ENCODE peak calls at places on chromosomes 11 and 22, in four cellular contexts. C is H1, F is HepG2, K is K562. L is an unnamed sample.

GRCh38 chr11:36702330-36703054 is 104.5 kb upstream of the RAG2 start:
- DNase-seq in F (peak; percentile 63), C (no peak), K (peak; percentile 44), L (peak; percentile 24)

GRCh38 chr11:90204832-90205646 is 17.8 kb downstream of the CHORDC1 start:
- DNase-seq in F (peak; percentile 66), K (peak; percentile 35), C (no peak), L (no peak)

GRCh38 chr22:20219667-20220628 is 48.2 kb downstream of the RTN4R start:
- DNase-seq in C (no peak), K (peak; percentile 98), F (no peak), L (no peak)

GRCh38 chr11:112266410-112266778 is 5.7 kb upstream of the PLET1 start:
- DNase-seq in C (no peak), K (no peak), F (no peak), L (no peak)

GRCh38 chr22:35835267-35835997 is 117.8 kb downstream of the APOL5 start:
- DNase-seq in F (no peak), C (no peak), K (no peak), L (no peak)

GRCh38 chr11:11065396-11065795 is 207.5 kb upstream of the ZBED5 start:
- DNase-seq in K (no peak), C (no peak), F (no peak), L (no peak)

GRCh38 chr22:30894371-30894740 is 74.2 kb downstream of the MORC2 start:
- DNase-seq in F (no peak), C (peak; percentile 43), K (no peak), L (no peak)

GRCh38 chr11:129699711-129700304 is 115.8 kb upstream of the TMEM45B start:
- DNase-seq in F (no peak), K (peak; percentile 2), C (no peak), L (no peak)

GRCh38 chr11:78883506-78883905 is 308.8 kb upstream of the NARS2 start:
- DNase-seq in F (no peak), K (no peak), C (no peak), L (no peak)

GRCh38 chr11:65314501-65315203 is at the start of gene CDC42EP2:
- DNase-seq in K (peak; percentile 99), C (peak; percentile 87), F (peak; percentile 74), L (peak; percentile 91)
- TF ChIP-seq POLR2A in K (peak; percentile 79), C (peak; percentile 55), F (peak; percentile 95), L (no peak)

GRCh38 chr11:68330700-68331337 is 18.4 kb downstream of the LRP5 start:
- DNase-seq in K (no peak), F (no peak), C (no peak), L (no peak)

GRCh38 chr11:68331338-68331947 is 19.1 kb downstream of the LRP5 start:
- DNase-seq in C (no peak), K (no peak), F (peak; percentile 88), L (no peak)

GRCh38 chr11:68328374-68329091 is 16.1 kb downstream of the LRP5 start:
- DNase-seq in C (no peak), F (peak; percentile 86), K (no peak), L (no peak)

GRCh38 chr11:68329496-68329895 is 17.1 kb downstream of the LRP5 start:
- DNase-seq in F (no peak), C (no peak), K (no peak), L (no peak)

DNA sequence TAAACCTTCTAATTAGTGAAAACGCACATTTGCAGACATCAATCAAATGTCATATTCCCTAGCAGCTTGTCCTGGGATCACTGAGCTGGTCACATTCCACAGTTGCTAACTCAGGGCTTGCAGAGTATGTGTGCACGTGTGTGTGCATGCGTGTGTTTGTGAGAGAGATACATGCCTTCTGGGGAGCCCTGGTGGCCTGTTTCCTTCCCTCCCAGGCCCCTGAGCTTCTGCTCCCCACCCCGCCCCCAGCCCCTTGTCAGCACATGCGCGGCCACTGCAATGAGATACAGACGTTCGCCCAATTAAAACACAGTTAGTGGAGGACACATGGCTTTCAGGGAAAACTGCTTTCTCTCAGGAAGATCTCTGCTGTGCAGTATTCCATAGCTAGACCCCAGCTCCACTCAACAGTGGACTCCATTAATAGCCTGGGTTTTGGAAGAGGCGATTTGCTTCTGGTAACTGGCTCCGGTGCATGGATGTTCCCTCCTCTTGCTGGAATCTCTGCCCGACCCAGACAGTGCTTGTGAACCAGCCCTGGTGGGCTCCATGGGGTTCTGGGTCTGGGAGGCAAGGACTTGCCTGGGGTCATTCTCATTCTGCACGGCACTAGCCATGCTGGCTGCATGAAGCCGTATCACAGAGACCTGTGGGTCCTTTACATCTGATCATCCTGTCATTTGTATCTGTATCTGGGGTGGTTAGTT is 17.8 kb downstream of the LRP5 start:
- DNase-seq in C (no peak), F (no peak), K (no peak), L (no peak)
- TF ChIP-seq TAF1 in C (no peak), F (no peak), K (no peak), L (no peak)

DNA sequence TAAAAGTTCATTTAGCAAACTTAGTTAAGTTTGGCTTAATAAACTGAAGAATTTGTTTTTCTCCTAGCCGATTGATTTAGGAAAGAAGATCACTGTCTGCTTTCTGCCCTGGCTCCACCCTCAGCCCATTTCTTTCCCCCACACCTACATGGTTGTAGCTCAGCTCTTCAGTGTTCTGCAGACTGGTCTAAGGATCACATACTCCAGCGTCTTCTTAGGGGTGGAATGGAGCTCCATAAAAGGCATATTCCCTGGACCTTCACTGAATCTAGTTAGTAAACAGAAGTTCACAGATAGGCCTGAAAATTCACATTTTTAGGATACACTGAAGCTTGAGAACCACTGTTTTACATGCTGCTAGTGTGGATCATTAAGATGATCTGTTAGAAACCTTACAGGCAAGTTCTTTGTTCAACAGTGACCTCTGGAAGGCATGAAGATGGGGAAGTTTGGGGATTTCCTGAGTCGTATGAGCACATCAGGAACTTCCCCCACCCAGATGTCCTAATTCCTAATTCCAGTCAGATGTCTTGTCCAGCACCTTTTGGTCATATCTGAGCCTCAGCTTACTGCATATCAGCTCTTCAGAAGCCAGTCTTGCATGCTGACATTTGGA is 16.8 kb downstream of the PIWIL4 start:
- DNase-seq in C (no peak), F (no peak), K (no peak), L (peak; percentile 7)
- TF ChIP-seq POLR2AphosphoS5 in C (no peak), F (no peak), K (no peak), L (peak; percentile 58)

GRCh38 chr11:62545437-62546243 is 966 bp downstream of the AHNAK start:
- DNase-seq in C (peak; percentile 85), K (peak; percentile 87), F (peak; percentile 86), L (no peak)
- TF ChIP-seq POLR2A in C (no peak), K (no peak), F (no peak), L (no peak)

DNA sequence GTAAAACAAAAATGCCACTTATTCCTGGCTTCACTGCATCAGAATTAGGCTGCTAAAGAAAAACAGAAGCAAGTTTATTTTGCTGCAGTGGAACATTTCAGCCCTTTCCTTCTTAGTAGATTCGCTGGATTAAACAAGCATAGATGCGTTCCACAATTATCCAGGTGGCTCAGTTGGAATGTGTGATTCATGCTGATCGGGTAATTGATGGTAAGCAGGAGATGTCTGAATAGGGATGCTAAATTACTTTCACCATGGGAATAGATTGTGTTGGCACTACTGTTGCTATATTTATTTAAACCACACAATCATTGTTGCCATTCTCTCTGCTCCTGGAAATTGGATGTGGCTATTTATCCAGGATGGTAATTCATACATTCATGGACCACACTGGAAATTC is 440.1 kb upstream of the DDI1 start:
- DNase-seq in K (no peak), F (no peak), C (no peak), L (no peak)
- TF ChIP-seq TAF1 in K (no peak), F (no peak), C (no peak), L (no peak)

DNA sequence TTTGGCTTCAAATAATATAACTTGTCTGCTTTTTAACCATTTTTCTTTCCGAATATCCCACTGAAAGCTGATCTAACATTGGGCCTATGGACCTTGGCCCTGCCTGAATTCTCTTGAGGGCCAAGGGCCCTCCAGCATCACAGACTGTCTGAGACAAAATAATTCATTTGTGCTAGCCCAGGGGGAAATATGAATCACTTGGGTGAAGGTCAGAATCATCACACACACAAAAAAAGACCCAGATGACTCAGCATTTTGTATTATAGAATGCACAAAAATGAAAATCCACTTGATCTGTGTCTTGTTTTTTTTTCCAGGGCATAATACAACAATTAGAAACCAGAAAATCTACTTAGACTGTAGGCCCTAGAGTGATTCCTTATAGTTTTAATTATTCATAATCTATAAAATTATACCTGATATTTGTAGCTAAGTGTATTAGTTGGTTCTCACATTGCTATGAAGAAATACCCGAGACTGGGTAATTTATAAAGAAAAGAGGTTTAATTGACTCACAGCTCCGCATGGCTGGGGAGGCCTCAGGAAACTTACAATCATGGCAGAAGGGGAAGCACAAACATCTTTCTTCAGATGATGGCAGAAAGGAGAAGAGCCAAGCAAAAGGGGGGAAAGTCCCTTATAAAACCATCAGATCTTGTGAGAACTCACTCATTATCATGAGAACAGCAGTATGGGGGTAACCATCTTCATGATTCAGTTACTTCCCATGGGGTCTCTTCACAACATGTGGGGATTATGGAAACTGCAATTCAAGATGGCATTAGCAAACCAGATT is 15.6 kb upstream of the RDX start:
- DNase-seq in F (no peak), K (no peak), C (no peak), L (no peak)
- TF ChIP-seq POLR2AphosphoS5 in F (no peak), K (no peak), C (no peak), L (no peak)

L was measured in GM12892.